ENCODE peak calls at places on chromosomes 3 and 15, in five cellular contexts. S, F, Y, L and E are unnamed samples.
A peak's percentile ranks its signal among the peaks of the same experiment; 100 is the strongest.

GRCh38 chr3:37492977-37493471 is 318.6 kb upstream of the LRRFIP2 start:
- DNase-seq in S (no peak), F (no peak), Y (no peak), L (no peak), E (peak; percentile 2)

GRCh38 chr15:64635486-64635815 is 139.9 kb downstream of the RBPMS2 start:
- DNase-seq in S (peak; percentile 25), F (peak; percentile 68), Y (peak; percentile 42), L (peak; percentile 15), E (peak; percentile 59)

GRCh38 chr3:28575100-28575747 is 226.6 kb upstream of the AZI2 start:
- DNase-seq in S (no peak), F (no peak), Y (no peak), L (peak; percentile 74), E (peak; percentile 24)

GRCh38 chr3:12744326-12744725 is 14.7 kb downstream of the TMEM40 start:
- DNase-seq in S (no peak), F (no peak), Y (no peak), L (no peak), E (no peak)

GRCh38 chr3:4820296-4821121 is 158.7 kb upstream of the BHLHE40 start:
- DNase-seq in S (no peak), F (no peak), Y (no peak), L (no peak), E (no peak)

GRCh38 chr3:75192065-75192658 is 472.0 kb upstream of the FRG2C start:
- DNase-seq in S (peak; percentile 68), F (no peak), Y (peak; percentile 39), L (peak; percentile 58), E (peak; percentile 13)

GRCh38 chr3:102512734-102513518 is 78.1 kb downstream of the ZPLD1 start:
- DNase-seq in S (no peak), F (no peak), Y (no peak), L (no peak), E (no peak)

GRCh38 chr15:69826818-69827174 is 270.9 kb downstream of the TLE3 start:
- DNase-seq in S (no peak), F (no peak), Y (peak; percentile 6), L (no peak), E (no peak)

GRCh38 chr15:64461577-64462162 is 1.3 kb downstream of the ZNF609 start:
- DNase-seq in S (peak; percentile 20), F (no peak), Y (peak; percentile 52), L (peak; percentile 77), E (no peak)

GRCh38 chr3:9146367-9147071 is 102.9 kb downstream of the SRGAP3 start:
- DNase-seq in S (no peak), F (no peak), Y (no peak), L (no peak), E (no peak)

GRCh38 chr3:188353409-188353808 is 199.5 kb downstream of the LPP start:
- DNase-seq in S (no peak), F (no peak), Y (no peak), L (no peak), E (no peak)

GRCh38 chr15:83118291-83118827 is 10.9 kb downstream of the TM6SF1 start:
- DNase-seq in S (no peak), F (no peak), Y (no peak), L (no peak), E (no peak)

GRCh38 chr15:64152507-64153387 is 1.2 kb downstream of the SNX22 start:
- DNase-seq in S (peak; percentile 19), F (no peak), Y (no peak), L (no peak), E (no peak)

GRCh38 chr15:37967788-37968187 is 33.3 kb downstream of the TMCO5A start:
- DNase-seq in S (no peak), F (no peak), Y (no peak), L (no peak), E (no peak)

GRCh38 chr3:57673158-57673557 is 19.7 kb downstream of the DENND6A start:
- DNase-seq in S (no peak), F (no peak), Y (no peak), L (no peak), E (no peak)

GRCh38 chr3:217436-217835 is 20.9 kb downstream of the CHL1 start:
- DNase-seq in S (no peak), F (no peak), Y (no peak), L (no peak), E (no peak)

GRCh38 chr3:101989578-101990200 is 140.4 kb downstream of the NFKBIZ start:
- DNase-seq in S (no peak), F (no peak), Y (no peak), L (no peak), E (no peak)

GRCh38 chr15:65663521-65663920 is 41.8 kb downstream of the SLC24A1 start:
- DNase-seq in S (no peak), F (no peak), Y (no peak), L (no peak), E (no peak)

DNA sequence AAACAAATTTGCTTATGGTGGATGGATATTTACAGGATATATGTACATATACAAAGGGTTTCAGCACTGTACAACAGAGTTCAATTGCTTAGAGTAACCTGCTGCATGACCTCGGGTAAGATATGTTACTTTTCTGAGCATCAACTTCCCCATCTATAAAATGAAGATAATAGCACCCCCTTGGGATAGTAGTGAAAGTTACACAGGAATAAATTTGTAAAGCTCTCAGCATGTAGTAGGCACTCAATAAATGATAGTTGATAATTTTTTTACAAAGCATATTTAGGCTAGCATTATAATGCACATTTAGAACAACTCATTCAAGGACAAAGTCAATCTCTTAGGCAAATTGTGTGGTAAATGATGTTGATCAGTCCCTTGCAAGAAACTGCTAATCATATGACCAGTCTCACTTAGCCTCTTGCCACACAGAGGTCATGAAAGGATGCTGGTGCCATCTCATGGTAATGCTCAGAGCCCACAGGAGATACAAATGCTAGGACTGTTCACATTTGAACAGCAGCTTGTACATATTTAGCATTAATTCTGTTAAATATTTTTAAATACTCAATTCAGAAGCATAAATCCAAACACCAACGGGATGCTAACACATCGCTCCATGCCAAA is 123.9 kb downstream of the MAGI1 start:
- DNase-seq in S (no peak), F (no peak), Y (no peak), L (no peak), E (peak; percentile 41)
- TF ChIP-seq CTCF in S (no peak), F (no peak), Y (no peak), L (peak; percentile 27), E (no peak)

GRCh38 chr3:88061749-88062148 is 2.7 kb downstream of the ZNF654 start:
- DNase-seq in S (no peak), F (no peak), Y (no peak), L (no peak), E (peak; percentile 19)
- H3K4me3 ChIP-seq in S (no peak overlapping the region), F (no peak overlapping the region), Y (no peak overlapping the region), L (no peak overlapping the region), E (peak overlapping the region; percentile 76)

DNA sequence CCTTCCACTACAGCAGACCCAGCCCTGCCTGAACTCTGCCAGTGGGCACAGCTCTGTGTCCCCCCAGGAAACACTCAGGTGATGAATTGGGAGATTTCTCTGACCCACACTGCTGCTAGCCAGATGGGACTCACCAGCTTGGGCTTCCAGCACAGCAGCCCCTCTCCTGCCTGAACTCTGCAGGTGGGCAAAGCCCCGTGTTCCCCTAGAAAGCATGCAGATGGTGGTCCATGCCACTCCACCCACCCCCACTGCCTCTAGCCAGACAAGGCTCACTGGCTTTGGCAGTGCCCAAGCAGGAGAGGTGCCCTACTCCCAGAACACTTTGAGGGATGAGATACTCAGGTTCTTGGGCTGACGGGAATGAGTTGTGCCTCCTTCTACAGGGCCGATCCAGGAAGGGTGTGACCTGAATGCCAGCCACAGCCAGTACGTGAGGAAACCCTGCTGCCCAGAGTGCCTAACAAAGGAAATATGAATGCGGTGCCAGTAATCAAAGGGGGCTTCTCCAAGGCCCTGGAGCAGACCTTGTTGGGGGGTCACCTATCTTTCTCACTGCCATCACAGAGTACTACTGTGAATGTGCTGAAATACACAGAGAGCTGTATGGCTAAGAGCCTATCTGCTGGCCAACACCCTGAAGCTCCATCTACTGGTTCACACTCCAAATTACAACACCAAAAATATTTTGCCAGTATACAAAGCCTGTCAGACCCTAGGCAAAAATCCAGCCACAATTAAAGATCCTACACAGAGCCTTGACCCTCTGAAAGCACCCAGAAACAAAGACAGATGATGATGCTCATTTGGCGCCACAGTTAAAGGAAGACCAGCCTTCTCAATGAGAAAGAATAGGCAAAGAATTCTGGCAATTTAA is 61.9 kb downstream of the BTLA start:
- DNase-seq in S (no peak), F (no peak), Y (peak; percentile 68), L (peak; percentile 4), E (peak; percentile 27)
- TF ChIP-seq CTCF in S (no peak), F (no peak), Y (peak; percentile 69), L (peak; percentile 47), E (peak; percentile 45)

GRCh38 chr3:137766069-137766960 is 2.2 kb downstream of the SOX14 start:
- DNase-seq in S (no peak), F (no peak), Y (no peak), L (peak; percentile 82), E (no peak)

GRCh38 chr3:137768361-137769320 is 4.5 kb downstream of the SOX14 start:
- DNase-seq in S (no peak), F (no peak), Y (no peak), L (peak; percentile 66), E (peak; percentile 21)

GRCh38 chr3:137768021-137768360 is 3.9 kb downstream of the SOX14 start:
- DNase-seq in S (no peak), F (no peak), Y (no peak), L (peak; percentile 36), E (peak; percentile 15)

GRCh38 chr3:137765310-137766033 is 1.4 kb downstream of the SOX14 start:
- DNase-seq in S (no peak), F (no peak), Y (no peak), L (peak; percentile 46), E (no peak)

GRCh38 chr3:137767146-137768020 is 3.3 kb downstream of the SOX14 start:
- DNase-seq in S (no peak), F (no peak), Y (no peak), L (peak; percentile 93), E (no peak)
- H3K4me3 ChIP-seq in S (no peak overlapping the region), F (peak overlapping the region; percentile 41), Y (no peak overlapping the region), L (peak overlapping the region; percentile 40), E (peak overlapping the region; percentile 41)

GRCh38 chr3:100340527-100340926 is 6.0 kb downstream of the NIT2 start:
- DNase-seq in S (no peak), F (no peak), Y (no peak), L (no peak), E (no peak)
- TF ChIP-seq CTCF in S (no peak), F (no peak), Y (no peak), L (no peak), E (no peak)